ENCODE peak calls at places on chromosomes 16 and 17, in ten cellular contexts. K, O, C, W, M, P, B, G, Y and E are unnamed samples.

GRCh38 chr17:29619251-29619650 is 3.5 kb downstream of the CORO6 start:
- DNase-seq in K (peak), O (peak), C (peak), W (no peak), M (no peak), P (no peak), B (no peak), G (peak), Y (peak), E (no peak)

GRCh38 chr16:28910046-28911031 is 14.7 kb downstream of the RABEP2 start:
- DNase-seq in K (peak), O (peak), C (no peak), W (no peak), M (no peak), P (no peak), B (no peak), G (no peak), Y (peak), E (no peak)

GRCh38 chr16:6031102-6031501 is 933.5 kb upstream of the EEF2KMT start:
- DNase-seq in K (no peak), O (no peak), C (no peak), W (no peak), M (no peak), P (no peak), B (no peak), G (no peak), Y (no peak), E (no peak)

GRCh38 chr16:22369221-22369811 is 5.1 kb downstream of the CDR2 start:
- DNase-seq in K (peak), O (peak), C (peak), W (no peak), M (no peak), P (no peak), B (no peak), G (peak), Y (no peak), E (no peak)

GRCh38 chr17:7886227-7887037 is 2.2 kb upstream of the CHD3 start:
- DNase-seq in K (no peak), O (no peak), C (peak), W (no peak), M (peak), P (no peak), B (peak), G (peak), Y (no peak), E (peak)

GRCh38 chr17:45782889-45783592 is 1.1 kb upstream of the CRHR1 start:
- DNase-seq in K (no peak), O (no peak), C (no peak), W (no peak), M (peak), P (no peak), B (no peak), G (no peak), Y (peak), E (peak)

GRCh38 chr17:14429084-14429483 is 128.2 kb downstream of the HS3ST3B1 start:
- DNase-seq in K (no peak), O (no peak), C (no peak), W (no peak), M (no peak), P (no peak), B (no peak), G (no peak), Y (no peak), E (no peak)

GRCh38 chr16:86261379-86261778 is 248.9 kb upstream of the FOXF1 start:
- DNase-seq in K (peak), O (peak), C (peak), W (no peak), M (no peak), P (no peak), B (no peak), G (no peak), Y (no peak), E (peak)

GRCh38 chr17:82846061-82846691 is 6.4 kb upstream of the ZNF750 start:
- DNase-seq in K (no peak), O (no peak), C (no peak), W (no peak), M (no peak), P (no peak), B (no peak), G (no peak), Y (no peak), E (no peak)

GRCh38 chr17:60577147-60577925 is 22.7 kb upstream of the PPM1D start:
- DNase-seq in K (peak), O (peak), C (peak), W (no peak), M (no peak), P (peak), B (peak), G (peak), Y (no peak), E (peak)

GRCh38 chr17:2215616-2216364 is 87.8 kb downstream of the SMG6 start:
- DNase-seq in K (peak), O (peak), C (peak), W (no peak), M (peak), P (peak), B (no peak), G (peak), Y (peak), E (peak)

GRCh38 chr17:50186661-50187402 is 14.6 kb downstream of the COL1A1 start:
- DNase-seq in K (peak), O (peak), C (peak), W (no peak), M (no peak), P (no peak), B (no peak), G (no peak), Y (no peak), E (no peak)

GRCh38 chr17:36524428-36524876 is 10.2 kb downstream of the MYO19 start:
- DNase-seq in K (peak), O (no peak), C (no peak), W (no peak), M (no peak), P (no peak), B (no peak), G (no peak), Y (no peak), E (peak)